ENCODE peak calls at places on chromosome 4, in four cellular contexts. One of them, this sample, is unnamed.

GRCh38 chr4:78747328-78747946 is 28.7 kb upstream of the BMP2K start:
- DNase-seq in OCI-LY7: no peak
- DNase-seq in colonic mucosa: no peak
- DNase-seq in heart left ventricle: no peak
- DNase-seq in this sample: no peak

GRCh38 chr4:46934731-46935130 is 25.7 kb upstream of the COX7B2 start:
- DNase-seq in heart left ventricle: no peak
- DNase-seq in OCI-LY7: no peak
- DNase-seq in colonic mucosa: peak; percentile 23
- DNase-seq in this sample: no peak

GRCh38 chr4:20075479-20075878 is 176.2 kb upstream of the SLIT2 start:
- DNase-seq in OCI-LY7: no peak
- DNase-seq in heart left ventricle: no peak
- DNase-seq in colonic mucosa: no peak
- DNase-seq in this sample: no peak

GRCh38 chr4:148787831-148788477 is 345.7 kb upstream of the NR3C2 start:
- DNase-seq in OCI-LY7: no peak
- DNase-seq in heart left ventricle: peak; percentile 20
- DNase-seq in colonic mucosa: peak; percentile 33
- DNase-seq in this sample: no peak

GRCh38 chr4:824461-825062 is 1.4 kb downstream of the CPLX1 start:
- DNase-seq in OCI-LY7: no peak
- DNase-seq in colonic mucosa: no peak
- DNase-seq in heart left ventricle: no peak
- DNase-seq in this sample: peak; percentile 64

GRCh38 chr4:48341776-48342558 is 638 bp downstream of the SLAIN2 start:
- DNase-seq in OCI-LY7: peak; percentile 66
- DNase-seq in heart left ventricle: peak; percentile 67
- DNase-seq in colonic mucosa: peak; percentile 57
- DNase-seq in this sample: peak; percentile 72

GRCh38 chr4:11843340-11843739 is 414.6 kb upstream of the HS3ST1 start:
- DNase-seq in OCI-LY7: no peak
- DNase-seq in heart left ventricle: no peak
- DNase-seq in colonic mucosa: no peak
- DNase-seq in this sample: no peak

GRCh38 chr4:15894923-15895411 is 43.6 kb downstream of the FGFBP1 start:
- DNase-seq in heart left ventricle: no peak
- DNase-seq in OCI-LY7: no peak
- DNase-seq in colonic mucosa: no peak
- DNase-seq in this sample: no peak

GRCh38 chr4:2792711-2793577 is at the start of gene SH3BP2:
- DNase-seq in OCI-LY7: peak; percentile 48
- DNase-seq in heart left ventricle: peak; percentile 90
- DNase-seq in colonic mucosa: peak; percentile 90
- DNase-seq in this sample: peak; percentile 85

GRCh38 chr4:93042746-93043145 is 739.0 kb downstream of the GRID2 start:
- DNase-seq in colonic mucosa: no peak
- DNase-seq in heart left ventricle: no peak
- DNase-seq in OCI-LY7: no peak
- DNase-seq in this sample: no peak

GRCh38 chr4:84606645-84607044 is 23.7 kb downstream of the CDS1 start:
- DNase-seq in colonic mucosa: no peak
- DNase-seq in heart left ventricle: no peak
- DNase-seq in OCI-LY7: no peak
- DNase-seq in this sample: no peak

GRCh38 chr4:54100607-54101189 is 735 bp downstream of the GSX2 start:
- DNase-seq in colonic mucosa: no peak
- DNase-seq in heart left ventricle: no peak
- DNase-seq in OCI-LY7: no peak
- DNase-seq in this sample: peak; percentile 34

GRCh38 chr4:68182382-68182820 is 52.7 kb upstream of the TMPRSS11F start:
- DNase-seq in colonic mucosa: no peak
- DNase-seq in heart left ventricle: no peak
- DNase-seq in OCI-LY7: no peak
- DNase-seq in this sample: no peak

DNA sequence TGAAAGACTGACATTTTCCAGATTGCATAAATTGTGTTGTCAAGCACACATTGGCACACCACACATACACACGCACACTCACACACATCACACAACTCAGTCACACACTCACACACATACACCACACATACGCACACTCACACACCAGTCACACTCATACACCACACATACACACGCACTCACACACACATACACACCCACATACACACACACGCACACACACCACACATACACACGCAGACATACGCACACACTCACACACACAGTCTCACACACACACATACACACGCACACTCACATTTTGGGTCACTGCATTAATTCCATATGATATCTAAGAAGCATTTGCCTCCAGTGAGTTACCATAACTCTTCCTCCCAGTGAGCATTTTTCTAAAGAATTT is 578.3 kb upstream of the FRG1 start:
- DNase-seq in OCI-LY7: no peak
- DNase-seq in colonic mucosa: no peak
- DNase-seq in heart left ventricle: no peak
- DNase-seq in this sample: no peak
- H3K4me3 ChIP-seq in OCI-LY7: no peak overlapping the region
- H3K4me3 ChIP-seq in colonic mucosa: no peak overlapping the region
- H3K4me3 ChIP-seq in heart left ventricle: no peak overlapping the region
- H3K4me3 ChIP-seq in this sample: no peak overlapping the region

DNA sequence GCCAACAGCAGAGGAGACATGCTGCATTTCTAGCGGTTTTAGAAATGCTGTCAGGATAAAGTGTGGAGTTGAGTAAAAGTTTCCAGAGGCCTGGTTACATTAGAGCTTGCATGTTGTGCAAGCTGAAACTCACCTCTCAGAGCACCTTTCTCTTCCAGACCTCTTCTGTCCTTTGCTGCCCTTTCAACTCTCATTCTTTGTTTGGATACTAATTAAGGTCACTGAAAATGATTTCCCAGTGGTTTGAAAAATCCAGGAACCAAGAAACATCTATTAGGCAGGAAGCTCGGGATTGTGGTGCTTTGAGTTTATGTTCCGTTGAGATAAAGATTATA is 426.6 kb downstream of the MAPK10 start:
- DNase-seq in colonic mucosa: no peak
- DNase-seq in heart left ventricle: no peak
- DNase-seq in OCI-LY7: no peak
- DNase-seq in this sample: no peak
- H3K4me1 ChIP-seq in colonic mucosa: no peaks in the 10 kb centered on the region
- H3K4me1 ChIP-seq in heart left ventricle: peaks cover 44% of the 10 kb centered on the region
- H3K4me1 ChIP-seq in OCI-LY7: no peaks in the 10 kb centered on the region
- H3K4me1 ChIP-seq in this sample: no peaks in the 10 kb centered on the region

GRCh38 chr4:8586671-8587468 is 5.7 kb upstream of the CPZ start:
- DNase-seq in heart left ventricle: no peak
- DNase-seq in OCI-LY7: peak; percentile 11
- DNase-seq in colonic mucosa: no peak
- DNase-seq in this sample: no peak
- TF ChIP-seq CTCF in heart left ventricle: no peak
- TF ChIP-seq CTCF in OCI-LY7: peak; percentile 65
- TF ChIP-seq CTCF in colonic mucosa: no peak
- TF ChIP-seq CTCF in this sample: peak; percentile 43

GRCh38 chr4:59091376-59092142 is 1981.4 kb upstream of the IGFBP7 start:
- DNase-seq in heart left ventricle: no peak
- DNase-seq in colonic mucosa: no peak
- DNase-seq in OCI-LY7: no peak
- DNase-seq in this sample: peak; percentile 2

GRCh38 chr4:59086410-59086809 is 1976.2 kb upstream of the IGFBP7 start:
- DNase-seq in heart left ventricle: no peak
- DNase-seq in colonic mucosa: no peak
- DNase-seq in OCI-LY7: no peak
- DNase-seq in this sample: no peak
- H3K4me3 ChIP-seq in heart left ventricle: no peak overlapping the region
- H3K4me3 ChIP-seq in colonic mucosa: no peak overlapping the region
- H3K4me3 ChIP-seq in OCI-LY7: no peak overlapping the region
- H3K4me3 ChIP-seq in this sample: no peak overlapping the region

DNA sequence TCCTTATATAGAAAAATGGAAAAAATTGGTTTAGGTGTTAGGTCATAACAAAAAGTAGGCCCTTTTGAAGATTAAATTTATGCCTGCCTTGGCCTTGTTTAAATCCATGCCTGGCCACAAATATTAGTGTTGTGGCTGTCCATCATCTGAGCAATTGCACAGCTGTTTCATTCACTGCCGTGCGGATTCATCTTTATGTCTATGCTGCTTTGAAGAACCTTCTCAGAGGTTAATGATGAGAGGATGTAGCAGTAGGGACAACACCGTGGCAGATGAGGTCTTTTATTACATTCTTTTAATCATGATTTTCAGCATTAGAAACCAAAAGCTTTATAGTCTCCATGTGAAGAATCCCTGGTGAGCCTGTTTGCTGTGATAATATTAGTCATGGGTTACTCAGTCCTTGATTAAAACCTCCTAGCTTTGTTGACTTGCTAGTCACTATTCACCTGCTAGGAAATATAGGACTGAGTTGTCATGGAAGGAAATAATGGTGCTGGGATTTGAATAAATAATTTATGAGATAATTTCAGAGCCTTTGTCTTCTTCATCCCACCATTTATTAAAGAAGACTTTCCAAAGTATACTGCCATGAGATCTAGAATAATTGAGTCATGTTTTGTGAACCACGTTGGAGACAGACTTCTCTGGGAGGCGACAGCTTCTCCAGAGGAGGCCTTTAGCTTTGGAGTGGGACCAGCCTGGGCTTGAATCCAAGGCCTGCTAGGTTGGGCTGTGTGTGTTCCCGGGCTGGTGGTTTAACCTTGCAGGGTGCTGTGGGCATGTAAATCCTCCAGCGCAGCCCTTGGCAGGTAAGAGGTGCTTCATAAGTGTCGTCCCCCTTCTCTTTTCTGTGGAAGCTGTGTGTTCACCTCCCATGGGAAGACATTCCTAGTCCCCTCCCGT is 53.5 kb downstream of the PTTG2 start:
- DNase-seq in heart left ventricle: peak; percentile 70
- DNase-seq in OCI-LY7: no peak
- DNase-seq in colonic mucosa: no peak
- DNase-seq in this sample: no peak
- H3K4me1 ChIP-seq in heart left ventricle: peaks cover 13% of the 10 kb centered on the region
- H3K4me1 ChIP-seq in OCI-LY7: peaks cover 29% of the 10 kb centered on the region
- H3K4me1 ChIP-seq in colonic mucosa: no peaks in the 10 kb centered on the region
- H3K4me1 ChIP-seq in this sample: no peaks in the 10 kb centered on the region